ENCODE peak calls at places on chromosomes 13 and 19, in four cellular contexts. U, L, S and B are unnamed samples.

GRCh38 chr19:15296353-15296752 is 36.0 kb downstream of the BRD4 start:
- DNase-seq in S (no peak), U (no peak), L (no peak), B (no peak)

GRCh38 chr13:76976488-76976887 is 15.4 kb upstream of the CLN5 start:
- DNase-seq in U (no peak), S (peak), L (no peak), B (no peak)

GRCh38 chr19:31326329-31327028 is 22.8 kb downstream of the TSHZ3 start:
- DNase-seq in L (no peak), U (no peak), S (no peak), B (no peak)

GRCh38 chr13:30224732-30225131 is 82.6 kb downstream of the KATNAL1 start:
- DNase-seq in S (no peak), U (no peak), L (no peak), B (no peak)

GRCh38 chr19:6947745-6948144 is 60.4 kb downstream of the ADGRE1 start:
- DNase-seq in S (no peak), U (no peak), L (no peak), B (peak)

GRCh38 chr13:106401081-106401480 is 134.4 kb downstream of the EFNB2 start:
- DNase-seq in U (no peak), L (no peak), S (no peak), B (no peak)

GRCh38 chr19:39059302-39059701 is 24.9 kb upstream of the ACP7 start:
- DNase-seq in S (no peak), L (no peak), U (no peak), B (no peak)

GRCh38 chr13:99959538-99960230 is 11.9 kb downstream of the ZIC5 start:
- DNase-seq in L (no peak), U (no peak), S (no peak), B (no peak)

GRCh38 chr13:41944229-41944628 is 16.7 kb downstream of the VWA8 start:
- DNase-seq in L (no peak), S (no peak), U (no peak), B (no peak)

GRCh38 chr13:45367358-45367757 is 26.4 kb upstream of the TPT1 start:
- DNase-seq in S (peak), U (no peak), L (peak), B (peak)

GRCh38 chr13:100667894-100668293 is 6.7 kb downstream of the TMTC4 start:
- DNase-seq in S (no peak), L (no peak), U (no peak), B (no peak)

GRCh38 chr13:112510987-112511715 is 76.8 kb downstream of the TUBGCP3 start:
- DNase-seq in U (no peak), S (no peak), L (no peak), B (no peak)

GRCh38 chr19:47779524-47780214 is 1.2 kb downstream of the SELENOW start:
- DNase-seq in L (peak), U (peak), S (no peak), B (no peak)

GRCh38 chr13:111460548-111461444 is 140.4 kb downstream of the TEX29 start:
- DNase-seq in S (no peak), U (no peak), L (no peak), B (peak)

GRCh38 chr19:17125728-17126677 is 50.4 kb downstream of the MYO9B start:
- DNase-seq in U (no peak), S (no peak), L (peak), B (no peak)

GRCh38 chr19:49362048-49362925 is at the start of gene TEAD2:
- DNase-seq in L (peak), U (peak), S (no peak), B (no peak)

GRCh38 chr19:35899547-35900214 is 659 bp downstream of the NFKBID start:
- DNase-seq in U (peak), L (peak), S (no peak), B (peak)

GRCh38 chr13:29849731-29850212 is 645 bp downstream of the UBL3 start:
- DNase-seq in U (no peak), S (no peak), L (peak), B (no peak)

GRCh38 chr19:3353493-3353892 is 12.9 kb upstream of the NFIC start:
- DNase-seq in L (no peak), S (no peak), U (no peak), B (no peak)

GRCh38 chr19:3821857-3822364 is 35.7 kb upstream of the MATK start:
- DNase-seq in S (no peak), L (peak), U (peak), B (no peak)

DNA sequence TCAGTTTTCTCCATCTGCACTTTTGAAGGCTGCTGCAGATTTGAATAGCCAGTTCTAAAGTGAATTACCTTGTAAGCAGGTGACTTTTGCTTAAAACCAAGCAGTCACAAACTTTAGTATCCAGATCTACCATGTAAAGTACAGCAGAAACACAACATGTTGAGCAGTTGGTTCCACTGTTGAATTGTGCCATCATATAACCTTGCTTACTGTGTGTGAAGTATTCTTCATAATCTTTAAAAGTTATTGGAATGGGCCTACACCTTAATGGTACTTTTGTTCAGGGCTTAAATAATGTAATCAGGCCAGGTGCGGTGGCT is 23.2 kb upstream of the MTUS2 start:
- DNase-seq in U (no peak), S (no peak), L (no peak), B (no peak)
- TF ChIP-seq CTCF in U (no peak), S (no peak), L (no peak), B (no peak)

GRCh38 chr13:40777957-40778235 is 6.9 kb upstream of the MRPS31 start:
- DNase-seq in S (no peak), L (no peak), U (no peak), B (no peak)

GRCh38 chr13:40776681-40777165 is 5.7 kb upstream of the MRPS31 start:
- DNase-seq in L (no peak), S (no peak), U (no peak), B (no peak)

GRCh38 chr13:40776232-40776631 is 5.2 kb upstream of the MRPS31 start:
- DNase-seq in S (no peak), L (no peak), U (no peak), B (no peak)

GRCh38 chr13:40779049-40779448 is 8.1 kb upstream of the MRPS31 start:
- DNase-seq in S (no peak), L (no peak), U (no peak), B (no peak)

DNA sequence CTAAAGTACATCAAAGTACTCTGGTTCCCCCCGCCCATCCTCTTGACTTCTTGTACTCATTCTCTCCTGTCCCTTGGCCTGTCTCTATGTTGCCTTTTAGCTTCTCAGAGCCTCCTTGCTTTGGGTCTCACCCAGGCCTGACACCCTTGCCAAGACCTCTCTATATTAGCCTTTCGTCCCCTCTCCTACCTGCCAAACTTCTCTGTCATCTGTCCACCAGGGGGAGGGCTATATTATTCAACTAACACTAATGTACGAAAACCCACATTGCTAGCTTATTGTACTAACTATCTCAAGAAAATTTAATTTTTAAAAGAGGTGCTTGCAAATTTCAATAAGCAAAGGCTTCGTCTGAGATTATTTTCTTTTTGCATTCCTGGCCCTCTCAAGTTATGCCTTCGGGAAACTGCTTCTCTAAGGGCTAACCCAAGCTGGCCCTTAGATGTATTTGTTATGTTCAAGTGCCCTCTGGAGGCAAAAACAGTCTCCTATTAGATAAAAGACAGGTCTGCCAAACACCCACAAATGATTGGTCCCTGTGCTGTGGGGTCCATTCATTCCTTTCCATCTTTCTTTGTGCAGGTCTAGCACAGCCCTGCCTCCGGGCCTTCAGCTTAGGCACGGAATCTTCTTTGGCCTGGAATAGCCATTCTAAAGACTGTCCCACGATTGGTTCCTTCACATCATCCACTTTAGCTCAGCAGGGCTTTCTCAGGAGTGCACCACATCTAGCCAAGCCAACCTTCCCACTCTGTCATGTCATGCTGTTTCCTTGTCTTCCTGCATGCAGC is 6.4 kb upstream of the MRPS31 start:
- DNase-seq in L (peak), U (no peak), S (no peak), B (no peak)
- TF ChIP-seq CTCF in L (peak), U (peak), S (peak), B (peak)

GRCh38 chr19:10295305-10295846 is 5.6 kb downstream of the ICAM5 start:
- DNase-seq in U (no peak), L (peak), S (no peak), B (no peak)

GRCh38 chr19:10295847-10296591 is 6.3 kb downstream of the ICAM5 start:
- DNase-seq in S (no peak), U (no peak), L (no peak), B (no peak)

GRCh38 chr19:10293637-10294367 is 4.0 kb downstream of the ICAM5 start:
- DNase-seq in L (no peak), S (no peak), U (no peak), B (no peak)

GRCh38 chr19:10292789-10293636 is 3.3 kb downstream of the ICAM5 start:
- DNase-seq in S (no peak), L (no peak), U (no peak), B (no peak)

GRCh38 chr19:10294368-10294697 is 4.6 kb downstream of the ICAM5 start:
- DNase-seq in L (no peak), U (no peak), S (no peak), B (no peak)
- TF ChIP-seq CTCF in L (no peak), U (no peak), S (no peak), B (no peak)

GRCh38 chr19:5503598-5503997 is 48.4 kb downstream of the ZNRF4 start:
- DNase-seq in S (no peak), L (no peak), U (no peak), B (no peak)
- TF ChIP-seq CTCF in S (no peak), L (no peak), U (no peak), B (no peak)